ENCODE peak calls at places on chromosomes 2 and 18, in eight cellular contexts. A is fibroblast of pulmonary artery, Z is stomach, B is ovary, S is fibroblast of mammary gland, R is left lung, V is Panc1, M is cardiac fibroblast. P is an unnamed sample.

GRCh38 chr2:73979021-73979420 is 5.7 kb upstream of the TET3 start:
- DNase-seq in A (peak; percentile 40), V (no peak), B (no peak), S (no peak), Z (no peak), R (no peak), M (no peak), P (no peak)

GRCh38 chr2:84959494-84960156 is 11.3 kb upstream of the KCMF1 start:
- DNase-seq in B (no peak), R (no peak), Z (no peak), S (no peak), V (peak; percentile 76), M (peak; percentile 24), A (no peak), P (no peak)

GRCh38 chr18:6211174-6211504 is 203.6 kb downstream of the L3MBTL4 start:
- DNase-seq in V (no peak), S (no peak), R (no peak), Z (no peak), M (no peak), B (no peak), A (no peak), P (no peak)

GRCh38 chr2:192124576-192124975 is 70.2 kb downstream of the TMEFF2 start:
- DNase-seq in R (no peak), S (peak; percentile 16), A (no peak), V (no peak), Z (no peak), B (no peak), M (no peak), P (no peak)

GRCh38 chr2:188598551-188598950 is 306.9 kb downstream of the GULP1 start:
- DNase-seq in R (no peak), A (peak; percentile 31), S (no peak), Z (no peak), V (no peak), B (peak; percentile 35), M (peak; percentile 48), P (no peak)

GRCh38 chr2:36963106-36963505 is 3.2 kb downstream of the STRN start:
- DNase-seq in Z (no peak), V (no peak), R (no peak), B (no peak), S (no peak), A (no peak), M (no peak), P (no peak)

GRCh38 chr2:48248251-48248933 is 281.6 kb upstream of the STON1 start:
- DNase-seq in A (peak; percentile 87), Z (no peak), R (no peak), V (peak; percentile 94), S (peak; percentile 91), M (peak; percentile 81), B (no peak), P (no peak)

GRCh38 chr2:234308814-234309195 is 188.1 kb downstream of the ARL4C start:
- DNase-seq in V (no peak), B (no peak), S (peak; percentile 54), Z (no peak), A (peak; percentile 52), R (no peak), M (peak; percentile 19), P (no peak)

GRCh38 chr2:138787053-138787666 is 7.0 kb upstream of the NXPH2 start:
- DNase-seq in V (peak; percentile 18), R (no peak), Z (no peak), M (peak; percentile 53), B (no peak), A (peak; percentile 54), S (peak; percentile 48), P (no peak)

GRCh38 chr2:37869756-37870155 is 55.3 kb upstream of the RMDN2 start:
- DNase-seq in B (no peak), M (peak; percentile 34), Z (no peak), S (peak; percentile 78), R (no peak), A (peak; percentile 30), V (no peak), P (no peak)

GRCh38 chr2:227665189-227665940 is 1.2 kb upstream of the SCYGR5 start:
- DNase-seq in A (no peak), R (no peak), S (no peak), M (no peak), V (no peak), Z (no peak), B (no peak), P (no peak)

GRCh38 chr2:109148991-109149645 is 20.1 kb downstream of the SH3RF3 start:
- DNase-seq in M (no peak), B (no peak), R (no peak), Z (no peak), A (no peak), S (no peak), V (no peak), P (no peak)

GRCh38 chr18:14945984-14946383 is 198.0 kb downstream of the ANKRD30B start:
- DNase-seq in B (no peak), S (no peak), V (no peak), A (no peak), Z (no peak), R (no peak), M (no peak), P (no peak)

GRCh38 chr2:130806370-130806769 is 30.3 kb upstream of the ARHGEF4 start:
- DNase-seq in Z (no peak), V (no peak), M (no peak), B (no peak), S (no peak), R (no peak), A (no peak), P (no peak)

GRCh38 chr18:79397830-79398761 is 2.4 kb downstream of the NFATC1 start:
- DNase-seq in S (no peak), Z (no peak), B (no peak), V (no peak), A (no peak), R (peak; percentile 36), M (no peak), P (no peak)

GRCh38 chr18:69597561-69597960 is 196.9 kb downstream of the DOK6 start:
- DNase-seq in B (no peak), A (no peak), M (no peak), V (no peak), S (no peak), R (no peak), Z (no peak), P (no peak)

GRCh38 chr2:161122772-161123530 is 37.3 kb upstream of the TANK start:
- DNase-seq in R (no peak), A (peak; percentile 92), B (peak; percentile 51), S (peak; percentile 92), V (peak; percentile 82), M (peak; percentile 91), Z (no peak), P (no peak)
- H3K4me3 ChIP-seq in R (no peak overlapping the region), A (peak overlapping the region; percentile 40), B (peak overlapping the region; percentile 17), S (peak overlapping the region; percentile 31), V (peak overlapping the region; percentile 31), M (no peak overlapping the region), Z (no peak overlapping the region), P (no peak overlapping the region)

GRCh38 chr2:30229596-30229995 is 1.7 kb upstream of the LBH start:
- DNase-seq in R (no peak), A (no peak), B (no peak), S (no peak), M (no peak), Z (no peak), V (no peak), P (no peak)

GRCh38 chr2:30232027-30232800 is 880 bp downstream of the LBH start:
- DNase-seq in R (peak; percentile 66), M (peak; percentile 51), Z (peak; percentile 47), V (no peak), S (no peak), B (peak; percentile 74), A (no peak), P (no peak)

GRCh38 chr2:30231726-30232026 is 342 bp downstream of the LBH start:
- DNase-seq in B (no peak), M (no peak), R (no peak), Z (no peak), S (no peak), A (no peak), V (no peak), P (no peak)

GRCh38 chr2:30230479-30230854 is 867 bp upstream of the LBH start:
- DNase-seq in R (no peak), M (peak; percentile 77), S (no peak), B (peak; percentile 81), A (peak; percentile 76), Z (no peak), V (no peak), P (peak; percentile 62)

GRCh38 chr2:30230855-30231725 is at the start of gene LBH:
- DNase-seq in R (peak; percentile 84), S (peak; percentile 71), A (peak; percentile 87), Z (peak; percentile 79), B (peak; percentile 92), V (no peak), M (peak; percentile 93), P (peak; percentile 84)
- TF ChIP-seq CTCF in R (no peak), S (no peak), A (no peak), Z (no peak), B (no peak), V (no peak), M (no peak), P (no peak)

DNA sequence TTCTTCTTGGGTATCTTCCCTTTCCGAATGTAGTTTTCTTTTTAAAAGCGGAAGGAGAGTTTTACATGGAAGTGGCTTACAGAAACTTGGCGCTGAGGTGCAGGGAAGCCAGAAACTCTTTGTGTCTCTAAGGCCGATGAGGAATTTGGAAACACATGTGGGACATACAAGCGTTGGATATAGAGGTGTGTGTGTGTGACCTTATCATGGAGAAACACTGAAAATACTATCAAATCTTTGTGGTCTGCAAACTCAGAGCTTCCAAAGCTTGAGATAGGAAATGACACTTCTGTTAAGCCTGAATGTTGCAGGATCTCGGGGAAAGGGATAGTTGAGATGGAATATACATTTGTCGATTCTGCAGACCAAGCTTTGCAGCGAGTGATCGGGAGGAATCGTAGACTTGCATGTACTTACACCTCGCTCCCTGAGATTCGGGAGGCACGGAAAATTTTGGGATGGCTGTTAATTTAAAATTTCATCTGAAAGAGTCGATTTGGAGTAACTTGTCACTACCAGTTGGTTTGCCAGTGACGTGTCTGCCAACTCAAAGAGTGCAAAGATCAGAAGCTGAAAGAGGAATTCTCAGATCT is 1.0 kb downstream of the NAB1 start:
- DNase-seq in S (no peak), V (no peak), Z (no peak), A (peak; percentile 52), B (no peak), M (peak; percentile 47), R (no peak), P (no peak)
- H3K4me3 ChIP-seq in S (peak overlapping the region; percentile 79), V (peak overlapping the region; percentile 75), Z (peak overlapping the region; percentile 68), A (peak overlapping the region; percentile 80), B (peak overlapping the region; percentile 98), M (peak overlapping the region; percentile 85), R (peak overlapping the region; percentile 84), P (peak overlapping the region; percentile 81)

DNA sequence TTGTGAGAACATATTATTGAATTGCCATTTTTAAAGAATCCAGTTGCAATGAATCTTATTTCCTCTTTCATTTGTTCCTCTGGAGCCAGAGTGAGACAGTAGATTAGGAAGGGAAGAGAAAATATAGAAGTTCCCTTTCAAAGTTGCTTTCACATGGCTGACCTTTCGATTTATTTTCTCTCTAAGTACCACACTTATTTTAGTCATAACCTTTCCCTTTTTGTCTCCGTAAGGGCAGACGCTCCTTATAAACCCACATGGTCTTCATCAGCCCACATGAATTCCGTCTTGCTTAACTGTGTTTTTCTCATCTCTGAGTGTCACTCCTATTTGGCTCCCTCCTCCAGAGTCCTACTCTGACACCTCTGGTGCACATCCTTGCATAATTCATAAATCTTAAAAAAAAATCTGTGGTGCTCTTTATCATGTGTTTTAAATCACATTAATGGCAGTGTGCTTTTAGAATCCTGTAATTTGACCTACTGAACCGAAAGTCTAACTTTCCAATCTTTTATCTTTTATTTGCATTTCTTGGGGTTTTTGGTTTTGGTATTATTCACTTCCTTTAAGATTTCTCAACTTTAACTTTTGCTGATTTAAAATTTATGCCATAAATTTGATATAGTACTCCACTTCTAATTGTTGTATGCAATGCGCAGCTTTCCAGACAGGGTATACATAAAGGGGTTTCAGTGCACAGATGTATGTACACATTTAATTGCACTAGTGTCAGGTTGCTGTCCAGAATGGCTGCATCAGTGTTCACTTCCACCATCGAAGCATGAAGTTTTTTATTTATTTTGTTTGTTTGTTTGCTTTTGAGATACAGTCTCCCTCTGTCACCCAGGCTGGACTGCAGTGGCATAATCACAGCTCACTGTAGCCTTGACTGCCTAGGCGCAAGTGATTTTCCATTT is 38.6 kb upstream of the ZNF396 start:
- DNase-seq in S (peak; percentile 45), B (no peak), R (no peak), Z (no peak), M (peak; percentile 34), V (no peak), A (peak; percentile 11), P (no peak)
- TF ChIP-seq CTCF in S (no peak), B (no peak), R (no peak), Z (no peak), M (no peak), V (no peak), A (no peak), P (no peak)

P was measured in dorsolateral prefrontal cortex.